ENCODE peak calls at places on chromosome 15, in ten cellular contexts. One of them, this sample, is unnamed.

GRCh38 chr15:66474140-66474539 is 23.4 kb downstream of the SNAPC5 start:
- DNase-seq in GM12878: no peak
- DNase-seq in GM23248: no peak
- DNase-seq in endothelial cell of umbilical vein: no peak
- DNase-seq in mesendoderm: peak
- DNase-seq in H9: peak
- DNase-seq in HCT116: no peak
- DNase-seq in neuronal stem cell: no peak
- DNase-seq in mesenchymal stem cell: no peak
- DNase-seq in mammary epithelial cell: no peak
- DNase-seq in this sample: no peak

GRCh38 chr15:69116391-69116790 is 44.0 kb upstream of the GLCE start:
- DNase-seq in GM12878: no peak
- DNase-seq in GM23248: no peak
- DNase-seq in endothelial cell of umbilical vein: no peak
- DNase-seq in mesendoderm: peak
- DNase-seq in H9: peak
- DNase-seq in HCT116: no peak
- DNase-seq in neuronal stem cell: no peak
- DNase-seq in mesenchymal stem cell: no peak
- DNase-seq in mammary epithelial cell: no peak
- DNase-seq in this sample: no peak

GRCh38 chr15:39896837-39897236 is 23.2 kb downstream of the GPR176 start:
- DNase-seq in GM12878: no peak
- DNase-seq in GM23248: peak
- DNase-seq in endothelial cell of umbilical vein: no peak
- DNase-seq in mesendoderm: no peak
- DNase-seq in H9: no peak
- DNase-seq in HCT116: no peak
- DNase-seq in neuronal stem cell: no peak
- DNase-seq in mesenchymal stem cell: peak
- DNase-seq in mammary epithelial cell: no peak
- DNase-seq in this sample: peak

GRCh38 chr15:51799174-51799907 is 30.1 kb upstream of the TMOD3 start:
- DNase-seq in GM12878: no peak
- DNase-seq in GM23248: no peak
- DNase-seq in endothelial cell of umbilical vein: no peak
- DNase-seq in mesendoderm: no peak
- DNase-seq in H9: no peak
- DNase-seq in HCT116: no peak
- DNase-seq in neuronal stem cell: no peak
- DNase-seq in mesenchymal stem cell: no peak
- DNase-seq in mammary epithelial cell: no peak
- DNase-seq in this sample: no peak

GRCh38 chr15:65651831-65652749 is 30.4 kb downstream of the SLC24A1 start:
- DNase-seq in GM12878: no peak
- DNase-seq in GM23248: no peak
- DNase-seq in endothelial cell of umbilical vein: no peak
- DNase-seq in mesendoderm: peak
- DNase-seq in H9: no peak
- DNase-seq in HCT116: no peak
- DNase-seq in neuronal stem cell: no peak
- DNase-seq in mesenchymal stem cell: no peak
- DNase-seq in mammary epithelial cell: no peak
- DNase-seq in this sample: no peak

GRCh38 chr15:23035964-23036566 is 3.3 kb downstream of the TUBGCP5 start:
- DNase-seq in GM12878: no peak
- DNase-seq in GM23248: peak
- DNase-seq in endothelial cell of umbilical vein: peak
- DNase-seq in mesendoderm: peak
- DNase-seq in H9: peak
- DNase-seq in HCT116: peak
- DNase-seq in neuronal stem cell: peak
- DNase-seq in mesenchymal stem cell: peak
- DNase-seq in mammary epithelial cell: peak
- DNase-seq in this sample: peak

GRCh38 chr15:51876169-51876568 is 46.7 kb downstream of the TMOD3 start:
- DNase-seq in GM12878: no peak
- DNase-seq in GM23248: no peak
- DNase-seq in endothelial cell of umbilical vein: no peak
- DNase-seq in mesendoderm: no peak
- DNase-seq in H9: no peak
- DNase-seq in HCT116: no peak
- DNase-seq in neuronal stem cell: no peak
- DNase-seq in mesenchymal stem cell: no peak
- DNase-seq in mammary epithelial cell: peak
- DNase-seq in this sample: no peak

GRCh38 chr15:71801935-71802655 is 8.3 kb upstream of the NR2E3 start:
- DNase-seq in GM12878: no peak
- DNase-seq in GM23248: no peak
- DNase-seq in endothelial cell of umbilical vein: no peak
- DNase-seq in mesendoderm: peak
- DNase-seq in H9: no peak
- DNase-seq in HCT116: no peak
- DNase-seq in neuronal stem cell: no peak
- DNase-seq in mesenchymal stem cell: no peak
- DNase-seq in mammary epithelial cell: no peak
- DNase-seq in this sample: no peak

GRCh38 chr15:66670698-66671580 is 31.1 kb upstream of the SMAD6 start:
- DNase-seq in GM12878: no peak
- DNase-seq in GM23248: no peak
- DNase-seq in endothelial cell of umbilical vein: no peak
- DNase-seq in mesendoderm: peak
- DNase-seq in H9: peak
- DNase-seq in HCT116: peak
- DNase-seq in neuronal stem cell: no peak
- DNase-seq in mesenchymal stem cell: no peak
- DNase-seq in mammary epithelial cell: peak
- DNase-seq in this sample: no peak

GRCh38 chr15:76078285-76078863 is 18.6 kb downstream of the TMEM266 start:
- DNase-seq in GM12878: no peak
- DNase-seq in GM23248: no peak
- DNase-seq in endothelial cell of umbilical vein: no peak
- DNase-seq in mesendoderm: no peak
- DNase-seq in H9: no peak
- DNase-seq in HCT116: no peak
- DNase-seq in neuronal stem cell: no peak
- DNase-seq in mesenchymal stem cell: no peak
- DNase-seq in mammary epithelial cell: no peak
- DNase-seq in this sample: no peak

DNA sequence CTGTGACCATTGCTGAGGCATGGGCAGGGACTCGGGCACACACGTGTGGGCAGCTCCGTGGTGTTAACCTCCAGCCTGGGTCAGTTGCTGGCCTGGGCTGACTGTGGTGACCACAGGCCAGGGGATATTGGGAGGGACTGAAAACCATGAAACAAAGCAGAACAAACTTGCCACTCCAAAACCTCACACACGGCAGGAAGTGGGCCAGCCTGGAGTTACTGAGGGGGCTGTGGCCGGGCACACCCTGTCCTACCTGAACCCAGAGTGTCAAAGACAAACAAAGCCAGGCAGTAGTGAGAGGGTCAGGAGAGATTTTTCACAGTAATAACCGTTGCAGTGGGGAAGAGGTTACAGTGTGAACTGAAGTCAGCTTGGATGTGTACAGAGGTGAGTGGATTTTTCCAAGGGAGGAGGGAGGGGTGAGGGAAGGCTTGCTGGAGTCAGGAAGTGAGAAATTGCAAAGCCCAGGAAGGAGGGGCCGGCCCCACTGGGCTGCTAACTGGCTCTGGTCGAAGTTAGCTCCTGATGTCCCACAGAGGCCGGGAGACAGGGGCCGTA is 40.0 kb upstream of the ATP10A start:
- DNase-seq in GM12878: no peak
- DNase-seq in GM23248: peak
- DNase-seq in endothelial cell of umbilical vein: no peak
- DNase-seq in mesendoderm: peak
- DNase-seq in H9: no peak
- DNase-seq in HCT116: no peak
- DNase-seq in neuronal stem cell: no peak
- DNase-seq in mesenchymal stem cell: no peak
- DNase-seq in mammary epithelial cell: no peak
- DNase-seq in this sample: no peak
- H3K9ac ChIP-seq in GM12878: no peak
- H3K9ac ChIP-seq in GM23248: peak
- H3K9ac ChIP-seq in endothelial cell of umbilical vein: no peak
- H3K9ac ChIP-seq in mesendoderm: no peak
- H3K9ac ChIP-seq in H9: no peak
- H3K9ac ChIP-seq in HCT116: no peak
- H3K9ac ChIP-seq in neuronal stem cell: no peak
- H3K9ac ChIP-seq in mesenchymal stem cell: no peak
- H3K9ac ChIP-seq in mammary epithelial cell: no peak
- H3K9ac ChIP-seq in this sample: no peak

DNA sequence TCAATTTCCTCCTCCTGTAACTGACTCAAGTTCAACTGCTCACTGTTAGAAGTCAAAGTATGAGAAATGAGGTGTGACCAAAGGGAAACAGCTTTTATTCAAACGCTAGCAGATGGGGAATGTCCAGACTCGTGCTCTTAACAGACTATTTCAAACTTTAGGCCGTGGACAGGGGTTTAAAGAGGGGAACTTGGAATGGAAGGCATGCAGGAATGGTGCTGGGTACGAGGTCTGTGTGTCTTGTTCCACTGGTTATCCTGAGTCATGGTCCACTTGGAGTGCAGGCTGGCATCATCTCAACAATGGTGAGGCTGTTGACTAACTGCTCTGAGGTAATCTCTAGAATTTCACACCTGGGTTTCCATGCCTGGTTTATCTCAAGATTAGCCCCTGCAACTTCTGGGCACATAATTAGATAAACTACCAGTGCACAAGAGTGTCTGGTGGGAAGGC is 22.9 kb upstream of the DNAAF4 start:
- DNase-seq in GM12878: no peak
- DNase-seq in GM23248: peak
- DNase-seq in endothelial cell of umbilical vein: no peak
- DNase-seq in mesendoderm: peak
- DNase-seq in H9: no peak
- DNase-seq in HCT116: no peak
- DNase-seq in neuronal stem cell: no peak
- DNase-seq in mesenchymal stem cell: peak
- DNase-seq in mammary epithelial cell: peak
- DNase-seq in this sample: peak
- H3K9ac ChIP-seq in GM12878: no peak
- H3K9ac ChIP-seq in GM23248: no peak
- H3K9ac ChIP-seq in endothelial cell of umbilical vein: no peak
- H3K9ac ChIP-seq in mesendoderm: no peak
- H3K9ac ChIP-seq in H9: no peak
- H3K9ac ChIP-seq in HCT116: no peak
- H3K9ac ChIP-seq in neuronal stem cell: no peak
- H3K9ac ChIP-seq in mesenchymal stem cell: no peak
- H3K9ac ChIP-seq in mammary epithelial cell: no peak
- H3K9ac ChIP-seq in this sample: no peak

DNA sequence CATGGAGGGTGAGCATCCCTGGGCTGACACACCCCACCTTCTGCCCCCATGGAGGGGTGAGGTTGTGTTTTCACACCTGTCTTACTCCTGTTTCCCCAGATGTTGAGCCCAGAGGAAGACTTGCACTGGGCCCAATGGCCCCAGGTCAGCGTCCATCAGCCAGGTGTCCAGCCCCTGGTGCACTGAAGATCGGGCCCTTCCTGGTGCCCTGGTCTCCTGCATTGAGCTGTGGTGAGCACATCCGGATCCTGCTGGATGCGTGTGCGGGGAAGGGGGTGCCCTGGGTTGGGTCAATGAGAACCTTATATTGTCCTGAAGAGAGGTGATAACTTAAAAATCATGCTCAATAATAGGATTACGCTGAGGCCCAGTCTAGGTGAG is 227.3 kb downstream of the SNRPN start:
- DNase-seq in GM12878: no peak
- DNase-seq in GM23248: no peak
- DNase-seq in endothelial cell of umbilical vein: no peak
- DNase-seq in mesendoderm: no peak
- DNase-seq in H9: no peak
- DNase-seq in HCT116: no peak
- DNase-seq in neuronal stem cell: no peak
- DNase-seq in mesenchymal stem cell: no peak
- DNase-seq in mammary epithelial cell: no peak
- DNase-seq in this sample: no peak
- H3K9ac ChIP-seq in GM12878: no peak
- H3K9ac ChIP-seq in GM23248: no peak
- H3K9ac ChIP-seq in endothelial cell of umbilical vein: no peak
- H3K9ac ChIP-seq in mesendoderm: no peak
- H3K9ac ChIP-seq in H9: no peak
- H3K9ac ChIP-seq in HCT116: no peak
- H3K9ac ChIP-seq in neuronal stem cell: no peak
- H3K9ac ChIP-seq in mesenchymal stem cell: no peak
- H3K9ac ChIP-seq in mammary epithelial cell: no peak
- H3K9ac ChIP-seq in this sample: no peak

GRCh38 chr15:45634442-45635190 is at the start of gene SQOR:
- DNase-seq in GM12878: peak
- DNase-seq in GM23248: peak
- DNase-seq in endothelial cell of umbilical vein: peak
- DNase-seq in mesendoderm: peak
- DNase-seq in H9: peak
- DNase-seq in HCT116: peak
- DNase-seq in neuronal stem cell: peak
- DNase-seq in mesenchymal stem cell: peak
- DNase-seq in mammary epithelial cell: peak
- DNase-seq in this sample: peak

GRCh38 chr15:45635191-45635638 is 386 bp downstream of the SQOR start:
- DNase-seq in GM12878: no peak
- DNase-seq in GM23248: peak
- DNase-seq in endothelial cell of umbilical vein: no peak
- DNase-seq in mesendoderm: no peak
- DNase-seq in H9: peak
- DNase-seq in HCT116: no peak
- DNase-seq in neuronal stem cell: peak
- DNase-seq in mesenchymal stem cell: peak
- DNase-seq in mammary epithelial cell: no peak
- DNase-seq in this sample: no peak

GRCh38 chr15:45637552-45638033 is 2.8 kb downstream of the SQOR start:
- DNase-seq in GM12878: peak
- DNase-seq in GM23248: peak
- DNase-seq in endothelial cell of umbilical vein: peak
- DNase-seq in mesendoderm: no peak
- DNase-seq in H9: no peak
- DNase-seq in HCT116: no peak
- DNase-seq in neuronal stem cell: no peak
- DNase-seq in mesenchymal stem cell: peak
- DNase-seq in mammary epithelial cell: peak
- DNase-seq in this sample: peak

GRCh38 chr15:45638641-45639040 is 3.8 kb downstream of the SQOR start:
- DNase-seq in GM12878: no peak
- DNase-seq in GM23248: no peak
- DNase-seq in endothelial cell of umbilical vein: no peak
- DNase-seq in mesendoderm: no peak
- DNase-seq in H9: no peak
- DNase-seq in HCT116: no peak
- DNase-seq in neuronal stem cell: no peak
- DNase-seq in mesenchymal stem cell: no peak
- DNase-seq in mammary epithelial cell: peak
- DNase-seq in this sample: no peak

DNA sequence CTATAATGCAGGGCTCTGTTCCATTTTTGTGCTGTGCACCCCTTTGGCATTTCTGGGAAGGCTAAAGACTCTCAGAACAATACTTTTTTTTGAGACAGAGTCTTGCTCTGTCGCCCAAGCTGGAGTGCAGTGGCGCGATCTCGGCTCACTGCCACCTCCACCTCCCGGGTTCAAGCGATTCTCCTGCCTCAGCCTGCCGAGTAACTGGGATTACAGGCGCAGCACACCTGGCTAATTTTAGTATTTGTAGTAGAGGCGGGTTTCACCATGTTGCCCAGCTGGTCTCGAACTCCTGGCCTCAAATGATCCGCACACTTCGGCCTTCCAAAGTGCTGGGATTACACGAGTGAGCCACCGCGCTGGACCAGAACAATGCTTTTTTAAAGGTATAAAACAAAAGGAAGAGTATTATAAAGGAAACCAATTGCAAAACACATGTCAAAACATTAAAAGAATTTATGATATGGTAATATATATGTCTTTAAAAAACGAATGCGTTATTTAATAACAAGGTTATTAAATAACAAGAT is 999 bp downstream of the SQOR start:
- DNase-seq in GM12878: no peak
- DNase-seq in GM23248: no peak
- DNase-seq in endothelial cell of umbilical vein: no peak
- DNase-seq in mesendoderm: no peak
- DNase-seq in H9: no peak
- DNase-seq in HCT116: no peak
- DNase-seq in neuronal stem cell: no peak
- DNase-seq in mesenchymal stem cell: no peak
- DNase-seq in mammary epithelial cell: no peak
- DNase-seq in this sample: no peak
- H3K9ac ChIP-seq in GM12878: peak
- H3K9ac ChIP-seq in GM23248: peak
- H3K9ac ChIP-seq in endothelial cell of umbilical vein: no peak
- H3K9ac ChIP-seq in mesendoderm: no peak
- H3K9ac ChIP-seq in H9: no peak
- H3K9ac ChIP-seq in HCT116: peak
- H3K9ac ChIP-seq in neuronal stem cell: no peak
- H3K9ac ChIP-seq in mesenchymal stem cell: peak
- H3K9ac ChIP-seq in mammary epithelial cell: peak
- H3K9ac ChIP-seq in this sample: peak